ENCODE peak calls at places on chromosomes 16 and 17, in seven cellular contexts. One of them, this sample, is unnamed. For H3K27me3 and H3K36me3, the result is how much of the 10 kb centered on the place peaks cover.

GRCh38 chr17:44769647-44770084 is 10.9 kb downstream of the ADAM11 start:
- DNase-seq in breast epithelium: no peak
- DNase-seq in hepatocyte: no peak
- DNase-seq in WERI-Rb-1: no peak
- DNase-seq in body of pancreas: no peak
- DNase-seq in CD4-positive, CD25-positive, alpha-beta regulatory T cell: no peak
- DNase-seq in GM23338: no peak
- DNase-seq in this sample: no peak

GRCh38 chr17:63120406-63120805 is 154.4 kb downstream of the TANC2 start:
- DNase-seq in WERI-Rb-1: no peak
- DNase-seq in GM23338: no peak
- DNase-seq in CD4-positive, CD25-positive, alpha-beta regulatory T cell: no peak
- DNase-seq in breast epithelium: no peak
- DNase-seq in hepatocyte: no peak
- DNase-seq in body of pancreas: no peak
- DNase-seq in this sample: no peak

GRCh38 chr17:28662527-28662829 is 473 bp downstream of the SUPT6H start:
- DNase-seq in body of pancreas: no peak
- DNase-seq in hepatocyte: no peak
- DNase-seq in breast epithelium: no peak
- DNase-seq in WERI-Rb-1: no peak
- DNase-seq in CD4-positive, CD25-positive, alpha-beta regulatory T cell: no peak
- DNase-seq in GM23338: no peak
- DNase-seq in this sample: no peak

GRCh38 chr16:23801387-23801786 is 34.4 kb upstream of the PRKCB start:
- DNase-seq in GM23338: peak
- DNase-seq in hepatocyte: peak
- DNase-seq in CD4-positive, CD25-positive, alpha-beta regulatory T cell: peak
- DNase-seq in WERI-Rb-1: peak
- DNase-seq in breast epithelium: peak
- DNase-seq in body of pancreas: peak
- DNase-seq in this sample: peak

GRCh38 chr16:14111713-14112538 is 40.8 kb downstream of the MRTFB start:
- DNase-seq in GM23338: no peak
- DNase-seq in breast epithelium: peak
- DNase-seq in WERI-Rb-1: no peak
- DNase-seq in CD4-positive, CD25-positive, alpha-beta regulatory T cell: no peak
- DNase-seq in hepatocyte: peak
- DNase-seq in body of pancreas: peak
- DNase-seq in this sample: no peak

GRCh38 chr16:85924675-85925074 is 25.7 kb downstream of the IRF8 start:
- DNase-seq in CD4-positive, CD25-positive, alpha-beta regulatory T cell: no peak
- DNase-seq in hepatocyte: no peak
- DNase-seq in WERI-Rb-1: no peak
- DNase-seq in breast epithelium: no peak
- DNase-seq in body of pancreas: no peak
- DNase-seq in GM23338: no peak
- DNase-seq in this sample: no peak

GRCh38 chr16:83615131-83615530 is 192.6 kb upstream of the HSBP1 start:
- DNase-seq in CD4-positive, CD25-positive, alpha-beta regulatory T cell: no peak
- DNase-seq in body of pancreas: no peak
- DNase-seq in hepatocyte: no peak
- DNase-seq in WERI-Rb-1: peak
- DNase-seq in GM23338: no peak
- DNase-seq in breast epithelium: no peak
- DNase-seq in this sample: no peak

GRCh38 chr17:12866244-12866643 is 76.9 kb downstream of the ARHGAP44 start:
- DNase-seq in WERI-Rb-1: no peak
- DNase-seq in body of pancreas: no peak
- DNase-seq in breast epithelium: no peak
- DNase-seq in GM23338: no peak
- DNase-seq in hepatocyte: no peak
- DNase-seq in CD4-positive, CD25-positive, alpha-beta regulatory T cell: no peak
- DNase-seq in this sample: no peak

GRCh38 chr16:8936421-8936820 is 27.3 kb downstream of the USP7 start:
- DNase-seq in WERI-Rb-1: peak
- DNase-seq in hepatocyte: peak
- DNase-seq in body of pancreas: peak
- DNase-seq in breast epithelium: no peak
- DNase-seq in CD4-positive, CD25-positive, alpha-beta regulatory T cell: peak
- DNase-seq in GM23338: peak
- DNase-seq in this sample: peak

GRCh38 chr16:1171854-1172428 is 19.0 kb downstream of the CACNA1H start:
- DNase-seq in CD4-positive, CD25-positive, alpha-beta regulatory T cell: no peak
- DNase-seq in body of pancreas: no peak
- DNase-seq in breast epithelium: no peak
- DNase-seq in hepatocyte: no peak
- DNase-seq in WERI-Rb-1: no peak
- DNase-seq in GM23338: no peak
- DNase-seq in this sample: peak

GRCh38 chr16:49856741-49857330 is 924 bp upstream of the ZNF423 start:
- DNase-seq in GM23338: peak
- DNase-seq in body of pancreas: peak
- DNase-seq in CD4-positive, CD25-positive, alpha-beta regulatory T cell: no peak
- DNase-seq in hepatocyte: peak
- DNase-seq in breast epithelium: peak
- DNase-seq in WERI-Rb-1: peak
- DNase-seq in this sample: peak

GRCh38 chr16:84453061-84453752 is 51.3 kb downstream of the MEAK7 start:
- DNase-seq in CD4-positive, CD25-positive, alpha-beta regulatory T cell: no peak
- DNase-seq in GM23338: no peak
- DNase-seq in WERI-Rb-1: no peak
- DNase-seq in hepatocyte: no peak
- DNase-seq in body of pancreas: no peak
- DNase-seq in breast epithelium: no peak
- DNase-seq in this sample: peak

GRCh38 chr17:62855136-62855535 is 47.0 kb upstream of the MARCHF10 start:
- DNase-seq in body of pancreas: no peak
- DNase-seq in GM23338: no peak
- DNase-seq in CD4-positive, CD25-positive, alpha-beta regulatory T cell: no peak
- DNase-seq in breast epithelium: no peak
- DNase-seq in hepatocyte: no peak
- DNase-seq in WERI-Rb-1: no peak
- DNase-seq in this sample: no peak

GRCh38 chr16:12260119-12260646 is 283.6 kb downstream of the SNX29 start:
- DNase-seq in body of pancreas: no peak
- DNase-seq in hepatocyte: no peak
- DNase-seq in WERI-Rb-1: no peak
- DNase-seq in breast epithelium: no peak
- DNase-seq in CD4-positive, CD25-positive, alpha-beta regulatory T cell: no peak
- DNase-seq in GM23338: no peak
- DNase-seq in this sample: no peak

GRCh38 chr16:14677627-14678026 is 16.5 kb downstream of the PLA2G10 start:
- DNase-seq in hepatocyte: no peak
- DNase-seq in body of pancreas: no peak
- DNase-seq in CD4-positive, CD25-positive, alpha-beta regulatory T cell: no peak
- DNase-seq in WERI-Rb-1: no peak
- DNase-seq in breast epithelium: no peak
- DNase-seq in GM23338: no peak
- DNase-seq in this sample: no peak

GRCh38 chr17:77470800-77471733 is 330.3 kb downstream of the SEC14L1 start:
- DNase-seq in hepatocyte: peak
- DNase-seq in breast epithelium: no peak
- DNase-seq in GM23338: peak
- DNase-seq in CD4-positive, CD25-positive, alpha-beta regulatory T cell: no peak
- DNase-seq in WERI-Rb-1: no peak
- DNase-seq in body of pancreas: peak
- DNase-seq in this sample: peak

GRCh38 chr16:73949574-73950348 is 346.9 kb upstream of the PSMD7 start:
- DNase-seq in CD4-positive, CD25-positive, alpha-beta regulatory T cell: no peak
- DNase-seq in hepatocyte: peak
- DNase-seq in body of pancreas: peak
- DNase-seq in GM23338: no peak
- DNase-seq in WERI-Rb-1: no peak
- DNase-seq in breast epithelium: no peak
- DNase-seq in this sample: no peak

GRCh38 chr16:67158637-67159600 is 790 bp downstream of the TRADD start:
- DNase-seq in GM23338: peak
- DNase-seq in WERI-Rb-1: no peak
- DNase-seq in CD4-positive, CD25-positive, alpha-beta regulatory T cell: peak
- DNase-seq in hepatocyte: peak
- DNase-seq in breast epithelium: no peak
- DNase-seq in body of pancreas: peak
- DNase-seq in this sample: peak

GRCh38 chr17:63930951-63931575 is 1.1 kb downstream of the CD79B start:
- DNase-seq in CD4-positive, CD25-positive, alpha-beta regulatory T cell: peak
- DNase-seq in body of pancreas: peak
- DNase-seq in hepatocyte: no peak
- DNase-seq in GM23338: peak
- DNase-seq in WERI-Rb-1: no peak
- DNase-seq in breast epithelium: peak
- DNase-seq in this sample: peak

GRCh38 chr17:30477758-30478115 is 529 bp downstream of the GOSR1 start:
- DNase-seq in body of pancreas: peak
- DNase-seq in WERI-Rb-1: no peak
- DNase-seq in GM23338: peak
- DNase-seq in CD4-positive, CD25-positive, alpha-beta regulatory T cell: peak
- DNase-seq in breast epithelium: no peak
- DNase-seq in hepatocyte: peak
- DNase-seq in this sample: no peak

GRCh38 chr16:17364319-17365210 is 106.2 kb downstream of the XYLT1 start:
- DNase-seq in CD4-positive, CD25-positive, alpha-beta regulatory T cell: peak
- DNase-seq in body of pancreas: no peak
- DNase-seq in WERI-Rb-1: no peak
- DNase-seq in breast epithelium: no peak
- DNase-seq in GM23338: no peak
- DNase-seq in hepatocyte: peak
- DNase-seq in this sample: no peak

GRCh38 chr16:10597184-10597583 is 16.8 kb upstream of the EMP2 start:
- DNase-seq in GM23338: no peak
- DNase-seq in CD4-positive, CD25-positive, alpha-beta regulatory T cell: no peak
- DNase-seq in body of pancreas: no peak
- DNase-seq in breast epithelium: no peak
- DNase-seq in hepatocyte: no peak
- DNase-seq in WERI-Rb-1: no peak
- DNase-seq in this sample: no peak

GRCh38 chr17:21085707-21086106 is 41.1 kb upstream of the DHRS7B start:
- DNase-seq in CD4-positive, CD25-positive, alpha-beta regulatory T cell: no peak
- DNase-seq in body of pancreas: no peak
- DNase-seq in GM23338: no peak
- DNase-seq in breast epithelium: no peak
- DNase-seq in WERI-Rb-1: no peak
- DNase-seq in hepatocyte: no peak
- DNase-seq in this sample: peak
- H3K27me3 ChIP-seq in CD4-positive, CD25-positive, alpha-beta regulatory T cell: under half
- H3K27me3 ChIP-seq in body of pancreas: under half
- H3K27me3 ChIP-seq in GM23338: under half
- H3K27me3 ChIP-seq in breast epithelium: under half
- H3K27me3 ChIP-seq in WERI-Rb-1: under half
- H3K27me3 ChIP-seq in hepatocyte: under half
- H3K27me3 ChIP-seq in this sample: under half

GRCh38 chr16:56357291-56357764 is 68.0 kb downstream of the AMFR start:
- DNase-seq in breast epithelium: no peak
- DNase-seq in WERI-Rb-1: no peak
- DNase-seq in body of pancreas: peak
- DNase-seq in CD4-positive, CD25-positive, alpha-beta regulatory T cell: no peak
- DNase-seq in hepatocyte: peak
- DNase-seq in GM23338: peak
- DNase-seq in this sample: peak

GRCh38 chr16:56355786-56356275 is 69.5 kb downstream of the AMFR start:
- DNase-seq in WERI-Rb-1: no peak
- DNase-seq in body of pancreas: no peak
- DNase-seq in hepatocyte: no peak
- DNase-seq in GM23338: no peak
- DNase-seq in CD4-positive, CD25-positive, alpha-beta regulatory T cell: no peak
- DNase-seq in breast epithelium: no peak
- DNase-seq in this sample: peak

GRCh38 chr16:56360117-56361008 is 65.0 kb downstream of the AMFR start:
- DNase-seq in hepatocyte: no peak
- DNase-seq in WERI-Rb-1: no peak
- DNase-seq in body of pancreas: peak
- DNase-seq in breast epithelium: no peak
- DNase-seq in GM23338: no peak
- DNase-seq in CD4-positive, CD25-positive, alpha-beta regulatory T cell: no peak
- DNase-seq in this sample: peak

GRCh38 chr16:56356276-56357241 is 68.8 kb downstream of the AMFR start:
- DNase-seq in breast epithelium: peak
- DNase-seq in GM23338: peak
- DNase-seq in CD4-positive, CD25-positive, alpha-beta regulatory T cell: peak
- DNase-seq in hepatocyte: peak
- DNase-seq in body of pancreas: peak
- DNase-seq in WERI-Rb-1: peak
- DNase-seq in this sample: peak

DNA sequence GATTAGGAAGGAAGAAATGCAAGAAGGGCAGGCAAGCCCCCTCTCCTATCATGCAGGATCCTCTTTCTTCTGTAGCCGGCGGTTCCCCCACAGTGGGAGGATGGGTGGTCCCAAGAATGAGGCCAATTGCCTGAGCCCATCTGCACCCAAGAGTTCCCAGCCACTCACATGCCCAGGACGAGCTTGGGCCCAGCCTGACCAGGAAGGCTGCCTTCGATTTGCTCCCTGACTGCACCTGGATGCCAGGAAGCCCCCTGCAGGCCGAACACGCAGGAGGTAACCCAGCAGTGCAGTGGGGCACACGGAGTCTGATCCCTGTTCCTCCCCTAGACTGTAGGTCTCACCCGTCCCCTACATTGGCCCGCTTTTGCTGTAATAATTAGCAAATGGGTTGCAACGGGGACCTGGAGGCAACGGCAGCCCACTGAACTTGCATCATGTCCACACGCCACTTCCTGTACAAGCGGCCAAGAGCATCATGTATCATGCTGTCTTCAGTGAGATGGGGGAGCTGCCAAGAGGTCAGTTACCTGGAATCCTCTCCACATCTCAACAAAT is 67.5 kb downstream of the AMFR start:
- DNase-seq in body of pancreas: peak
- DNase-seq in GM23338: peak
- DNase-seq in WERI-Rb-1: no peak
- DNase-seq in CD4-positive, CD25-positive, alpha-beta regulatory T cell: no peak
- DNase-seq in hepatocyte: no peak
- DNase-seq in breast epithelium: no peak
- DNase-seq in this sample: peak
- H3K4me3 ChIP-seq in body of pancreas: no peak
- H3K4me3 ChIP-seq in GM23338: no peak
- H3K4me3 ChIP-seq in WERI-Rb-1: no peak
- H3K4me3 ChIP-seq in CD4-positive, CD25-positive, alpha-beta regulatory T cell: no peak
- H3K4me3 ChIP-seq in hepatocyte: no peak
- H3K4me3 ChIP-seq in breast epithelium: no peak
- H3K4me3 ChIP-seq in this sample: no peak

DNA sequence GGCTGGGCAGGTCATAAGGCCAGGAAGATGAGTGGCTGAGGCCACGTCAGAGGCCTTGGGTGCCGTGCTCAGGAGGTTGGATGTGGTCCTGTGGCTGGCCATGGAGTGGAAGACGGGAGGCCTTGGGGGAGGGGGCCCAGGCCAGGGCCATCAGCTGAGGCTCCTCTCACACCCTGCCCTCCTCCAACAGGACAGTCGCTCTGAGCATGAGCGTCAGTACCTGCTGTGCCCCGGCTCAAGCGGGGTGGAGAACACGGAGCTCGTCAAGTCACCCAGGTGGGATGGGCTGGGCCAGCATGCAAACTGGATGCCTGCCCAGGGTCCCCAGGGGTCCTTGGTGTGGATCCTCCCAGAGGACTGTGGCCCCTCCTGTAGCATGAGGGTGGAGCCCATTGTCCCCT is 19.2 kb downstream of the POLR3E start:
- DNase-seq in GM23338: no peak
- DNase-seq in hepatocyte: no peak
- DNase-seq in CD4-positive, CD25-positive, alpha-beta regulatory T cell: no peak
- DNase-seq in breast epithelium: no peak
- DNase-seq in body of pancreas: no peak
- DNase-seq in WERI-Rb-1: no peak
- DNase-seq in this sample: peak
- H3K36me3 ChIP-seq in GM23338: under half
- H3K36me3 ChIP-seq in hepatocyte: under half
- H3K36me3 ChIP-seq in CD4-positive, CD25-positive, alpha-beta regulatory T cell: half or more
- H3K36me3 ChIP-seq in breast epithelium: under half
- H3K36me3 ChIP-seq in body of pancreas: under half
- H3K36me3 ChIP-seq in WERI-Rb-1: half or more
- H3K36me3 ChIP-seq in this sample: under half

GRCh38 chr17:8167526-8167925 is 4.8 kb upstream of the VAMP2 start:
- DNase-seq in body of pancreas: no peak
- DNase-seq in breast epithelium: no peak
- DNase-seq in hepatocyte: no peak
- DNase-seq in CD4-positive, CD25-positive, alpha-beta regulatory T cell: no peak
- DNase-seq in GM23338: no peak
- DNase-seq in WERI-Rb-1: no peak
- DNase-seq in this sample: no peak
- H3K27me3 ChIP-seq in body of pancreas: under half
- H3K27me3 ChIP-seq in breast epithelium: under half
- H3K27me3 ChIP-seq in hepatocyte: under half
- H3K27me3 ChIP-seq in CD4-positive, CD25-positive, alpha-beta regulatory T cell: under half
- H3K27me3 ChIP-seq in GM23338: under half
- H3K27me3 ChIP-seq in WERI-Rb-1: under half
- H3K27me3 ChIP-seq in this sample: under half

This sample was measured in H7.